ENCODE peak calls at places on chromosome 17, in four cellular contexts. Q is psoas muscle, M is suprapubic skin, V is lower lobe of right lung. L is an unnamed sample.

GRCh38 chr17:33200587-33200986 is 92.5 kb downstream of the ASIC2 start:
- DNase-seq in V (no peak), M (no peak), Q (no peak), L (no peak)

GRCh38 chr17:41442772-41443171 is 2.0 kb upstream of the KRT38 start:
- DNase-seq in V (no peak), M (no peak), Q (no peak), L (no peak)

GRCh38 chr17:74746922-74747321 is 1.5 kb upstream of the NHERF1 start:
- DNase-seq in V (peak; percentile 44), Q (no peak), M (no peak), L (no peak)

GRCh38 chr17:31413871-31414589 is 22.6 kb downstream of the RAB11FIP4 start:
- DNase-seq in Q (no peak), M (no peak), V (no peak), L (no peak)

GRCh38 chr17:74288785-74289184 is 14.8 kb downstream of the DNAI2 start:
- DNase-seq in M (no peak), V (no peak), Q (no peak), L (no peak)

GRCh38 chr17:32503251-32504165 is 16.7 kb downstream of the CDK5R1 start:
- DNase-seq in Q (no peak), M (no peak), V (no peak), L (no peak)

GRCh38 chr17:16352303-16352837 is 899 bp downstream of the CENPV start:
- DNase-seq in Q (peak; percentile 19), M (no peak), V (no peak), L (peak; percentile 36)

GRCh38 chr17:66399441-66399840 is 97.0 kb downstream of the PRKCA start:
- DNase-seq in Q (no peak), M (no peak), V (no peak), L (no peak)

GRCh38 chr17:37766951-37767350 is 22.1 kb upstream of the HNF1B start:
- DNase-seq in M (no peak), Q (no peak), V (no peak), L (no peak)

GRCh38 chr17:52297230-52298010 is 138.9 kb upstream of the CA10 start:
- DNase-seq in V (no peak), M (no peak), Q (no peak), L (no peak)

GRCh38 chr17:2796164-2797140 is at the start of gene RAP1GAP2:
- DNase-seq in M (peak; percentile 77), Q (peak; percentile 60), V (peak; percentile 93), L (no peak)

GRCh38 chr17:66348605-66349165 is 46.3 kb downstream of the PRKCA start:
- DNase-seq in V (no peak), M (no peak), Q (no peak), L (peak; percentile 46)

GRCh38 chr17:37406635-37407455 is at the start of the genes ACACA and TADA2A:
- DNase-seq in M (peak; percentile 89), Q (peak; percentile 84), V (peak; percentile 87), L (peak; percentile 91)

DNA sequence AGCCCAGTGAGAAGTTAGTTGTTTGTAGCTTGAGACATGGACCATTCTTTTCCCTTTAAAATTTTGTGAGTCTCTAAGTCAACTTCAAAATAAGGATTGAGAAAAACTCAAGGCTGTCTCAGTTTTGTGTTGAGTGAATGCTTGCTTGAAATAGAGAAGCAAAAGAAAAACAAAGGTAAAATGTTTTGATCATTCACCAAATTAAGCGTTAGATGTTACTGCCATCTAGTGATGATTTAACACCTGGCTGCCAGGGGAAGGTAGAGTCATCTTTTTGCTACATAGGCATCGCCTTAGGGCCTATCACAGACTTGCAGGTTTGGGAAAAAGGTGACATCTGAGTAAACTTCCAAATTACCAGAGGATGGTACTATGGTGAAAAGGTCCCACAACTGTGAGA is 74.4 kb downstream of the PCTP start:
- DNase-seq in M (no peak), Q (no peak), V (no peak), L (no peak)
- TF ChIP-seq CTCF in M (no peak), Q (peak; percentile 51), V (peak; percentile 24), L (no peak)

GRCh38 chr17:82003411-82004381 is 19.0 kb downstream of the CENPX start:
- DNase-seq in V (no peak), M (peak; percentile 87), Q (peak; percentile 88), L (no peak)
- H3K4me3 ChIP-seq in V (no peak overlapping the region), M (no peak overlapping the region), Q (no peak overlapping the region), L (no peak overlapping the region)

DNA sequence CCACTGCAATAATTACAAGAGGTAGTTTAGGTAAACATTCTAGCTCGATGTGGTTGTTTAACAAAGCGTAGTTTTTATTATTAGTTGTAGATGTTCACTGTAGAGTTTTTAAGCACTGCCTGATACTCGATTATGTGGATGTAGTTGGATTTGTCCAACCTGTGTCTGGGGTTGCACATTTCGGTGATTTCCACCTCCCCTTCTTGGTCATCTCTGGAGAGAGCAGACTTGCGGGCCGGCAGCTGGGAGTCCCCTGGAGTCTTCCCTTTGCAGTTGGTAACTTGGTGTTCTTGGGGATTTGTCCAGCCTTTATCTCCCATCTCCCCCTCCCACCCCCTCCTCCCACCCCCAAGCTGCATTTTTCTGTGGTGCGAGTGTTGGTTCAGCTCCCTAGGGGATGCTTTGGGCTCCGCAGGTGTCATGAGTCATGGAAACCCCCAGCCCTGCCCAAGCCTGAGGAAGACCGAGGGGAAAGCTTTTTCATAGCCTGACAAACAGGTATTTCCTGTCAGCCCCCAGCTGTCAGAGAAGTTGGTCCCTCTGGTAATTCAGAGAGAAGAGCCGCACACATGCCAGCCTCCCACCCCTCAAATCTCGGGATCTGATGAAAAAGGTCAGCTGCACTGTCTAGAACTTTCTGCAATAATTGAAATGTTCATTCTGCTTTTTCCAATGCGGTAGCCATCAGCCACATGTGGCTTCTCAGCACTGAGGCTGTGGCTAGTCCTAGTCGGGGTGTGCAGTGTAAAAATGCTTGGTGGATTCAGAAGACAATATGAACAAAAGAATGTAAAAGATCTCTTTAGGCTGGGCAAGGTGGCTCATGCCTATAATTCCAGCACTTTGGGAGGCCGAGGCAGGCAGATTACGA is 50.3 kb downstream of the KSR1 start:
- DNase-seq in Q (no peak), M (no peak), V (no peak), L (no peak)
- H3K27ac ChIP-seq in Q (no peak overlapping the region), M (no peak overlapping the region), V (no peak overlapping the region), L (peak overlapping the region; percentile 13)

GRCh38 chr17:73255671-73256181 is 6.0 kb downstream of the CPSF4L start:
- DNase-seq in Q (peak; percentile 45), M (peak; percentile 68), V (peak; percentile 66), L (no peak)
- TF ChIP-seq CTCF in Q (peak; percentile 99), M (peak; percentile 92), V (peak; percentile 99), L (peak; percentile 85)

DNA sequence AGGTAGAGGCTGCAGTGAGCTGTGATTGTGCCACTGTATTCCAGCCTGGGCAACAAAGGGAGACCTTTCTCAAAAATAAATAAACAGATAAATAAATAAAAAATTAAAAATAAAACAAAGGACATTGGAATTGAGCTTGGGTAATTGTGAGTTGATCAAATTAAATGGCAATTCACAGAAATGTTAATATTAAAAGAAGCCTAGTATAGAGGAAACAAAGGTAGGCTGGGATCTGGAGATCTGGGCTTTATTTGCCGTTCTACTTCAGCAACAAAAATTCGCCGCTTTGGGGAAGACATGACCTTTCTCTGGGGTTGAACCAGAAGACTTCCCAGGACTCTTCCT is 332 bp upstream of the VPS25 start:
- DNase-seq in M (no peak), V (no peak), Q (no peak), L (no peak)
- H3K4me3 ChIP-seq in M (peak overlapping the region; percentile 92), V (peak overlapping the region; percentile 87), Q (peak overlapping the region; percentile 72), L (peak overlapping the region; percentile 98)